ENCODE peak calls at places on chromosomes 16 and 17, in seven cellular contexts. One of them, this sample, is unnamed.
A peak's percentile ranks its signal among the peaks of the same experiment; 100 is the strongest.

GRCh38 chr17:42571435-42572225 is 4.7 kb downstream of the MLX start:
- DNase-seq in pulmonary artery endothelial cell: no peak
- DNase-seq in effector CD4-positive, alpha-beta T cell: no peak
- DNase-seq in fibroblast of the conjunctiva: no peak
- DNase-seq in pancreas: peak; percentile 65
- DNase-seq in NCI-H1048: no peak
- DNase-seq in endodermal cell: no peak
- DNase-seq in this sample: no peak

GRCh38 chr17:78967782-78968362 is 11.9 kb downstream of the LGALS3BP start:
- DNase-seq in pulmonary artery endothelial cell: no peak
- DNase-seq in effector CD4-positive, alpha-beta T cell: no peak
- DNase-seq in fibroblast of the conjunctiva: no peak
- DNase-seq in pancreas: no peak
- DNase-seq in NCI-H1048: no peak
- DNase-seq in endodermal cell: no peak
- DNase-seq in this sample: no peak

GRCh38 chr17:77840156-77840555 is 118.3 kb upstream of the TNRC6C start:
- DNase-seq in pulmonary artery endothelial cell: no peak
- DNase-seq in effector CD4-positive, alpha-beta T cell: no peak
- DNase-seq in fibroblast of the conjunctiva: no peak
- DNase-seq in pancreas: no peak
- DNase-seq in NCI-H1048: no peak
- DNase-seq in endodermal cell: no peak
- DNase-seq in this sample: no peak

GRCh38 chr17:3035256-3035967 is 28.0 kb downstream of the OR1D5 start:
- DNase-seq in pulmonary artery endothelial cell: no peak
- DNase-seq in effector CD4-positive, alpha-beta T cell: no peak
- DNase-seq in fibroblast of the conjunctiva: no peak
- DNase-seq in pancreas: no peak
- DNase-seq in NCI-H1048: no peak
- DNase-seq in endodermal cell: peak; percentile 41
- DNase-seq in this sample: no peak

GRCh38 chr16:9836118-9836736 is 346.0 kb downstream of the GRIN2A start:
- DNase-seq in pulmonary artery endothelial cell: no peak
- DNase-seq in effector CD4-positive, alpha-beta T cell: no peak
- DNase-seq in fibroblast of the conjunctiva: no peak
- DNase-seq in pancreas: no peak
- DNase-seq in NCI-H1048: no peak
- DNase-seq in endodermal cell: peak; percentile 66
- DNase-seq in this sample: peak; percentile 7

GRCh38 chr16:29662729-29663019 is 373 bp upstream of the SPN start:
- DNase-seq in pulmonary artery endothelial cell: no peak
- DNase-seq in effector CD4-positive, alpha-beta T cell: peak; percentile 39
- DNase-seq in fibroblast of the conjunctiva: no peak
- DNase-seq in pancreas: no peak
- DNase-seq in NCI-H1048: no peak
- DNase-seq in endodermal cell: no peak
- DNase-seq in this sample: peak; percentile 66

GRCh38 chr17:35849469-35850348 is 19.0 kb downstream of the HEATR9 start:
- DNase-seq in pulmonary artery endothelial cell: peak; percentile 51
- DNase-seq in effector CD4-positive, alpha-beta T cell: peak; percentile 28
- DNase-seq in fibroblast of the conjunctiva: peak; percentile 70
- DNase-seq in pancreas: peak; percentile 11
- DNase-seq in NCI-H1048: peak; percentile 20
- DNase-seq in endodermal cell: peak; percentile 89
- DNase-seq in this sample: peak; percentile 78

GRCh38 chr16:30926937-30927788 is 3.8 kb downstream of the FBXL19 start:
- DNase-seq in pulmonary artery endothelial cell: no peak
- DNase-seq in effector CD4-positive, alpha-beta T cell: no peak
- DNase-seq in fibroblast of the conjunctiva: no peak
- DNase-seq in pancreas: no peak
- DNase-seq in NCI-H1048: no peak
- DNase-seq in endodermal cell: peak; percentile 54
- DNase-seq in this sample: no peak

GRCh38 chr16:70258946-70259345 is 7.2 kb upstream of the EXOSC6 start:
- DNase-seq in pulmonary artery endothelial cell: no peak
- DNase-seq in effector CD4-positive, alpha-beta T cell: no peak
- DNase-seq in fibroblast of the conjunctiva: no peak
- DNase-seq in pancreas: no peak
- DNase-seq in NCI-H1048: no peak
- DNase-seq in endodermal cell: no peak
- DNase-seq in this sample: no peak